ENCODE peak calls at places on chromosomes 5 and 9, in six cellular contexts. B is lower leg skin, A is cardiac fibroblast, N is AG10803, V is heart left ventricle, W is RWPE1. Y is an unnamed sample.

GRCh38 chr9:133742849-133743444 is 4.8 kb upstream of the SARDH start:
- DNase-seq in B (peak), A (peak), N (peak), V (no peak), W (peak), Y (peak)

GRCh38 chr5:82470185-82470584 is 192.0 kb upstream of the RPS23 start:
- DNase-seq in B (no peak), A (no peak), N (no peak), V (no peak), W (no peak), Y (no peak)

GRCh38 chr5:118596255-118596654 is 392.1 kb downstream of the DTWD2 start:
- DNase-seq in B (no peak), A (no peak), N (no peak), V (no peak), W (no peak), Y (no peak)

GRCh38 chr9:4984571-4985375 is at the start of gene JAK2:
- DNase-seq in B (peak), A (peak), N (peak), V (peak), W (peak), Y (peak)

GRCh38 chr5:4628645-4629385 is 511.3 kb upstream of the ADAMTS16 start:
- DNase-seq in B (no peak), A (no peak), N (no peak), V (no peak), W (no peak), Y (no peak)

GRCh38 chr9:91177661-91178280 is 183.9 kb downstream of the AUH start:
- DNase-seq in B (peak), A (peak), N (peak), V (no peak), W (peak), Y (no peak)

GRCh38 chr9:123115146-123115913 is 81.9 kb downstream of the GPR21 start:
- DNase-seq in B (no peak), A (no peak), N (no peak), V (no peak), W (no peak), Y (no peak)

GRCh38 chr5:138386290-138386689 is 33.8 kb downstream of the KDM3B start:
- DNase-seq in B (no peak), A (no peak), N (no peak), V (no peak), W (no peak), Y (no peak)

GRCh38 chr5:172828911-172829431 is 5.1 kb upstream of the ERGIC1 start:
- DNase-seq in B (no peak), A (no peak), N (no peak), V (no peak), W (no peak), Y (no peak)

GRCh38 chr9:36980148-36980974 is 53.7 kb downstream of the PAX5 start:
- DNase-seq in B (no peak), A (no peak), N (no peak), V (no peak), W (peak), Y (no peak)

GRCh38 chr5:109743770-109744212 is 54.1 kb downstream of the MAN2A1 start:
- DNase-seq in B (no peak), A (peak), N (peak), V (no peak), W (peak), Y (no peak)

GRCh38 chr5:165057156-165057555 is 1551.7 kb downstream of the MAT2B start:
- DNase-seq in B (no peak), A (no peak), N (no peak), V (no peak), W (no peak), Y (no peak)

GRCh38 chr9:104750185-104750762 is 2.8 kb downstream of the NIPSNAP3A start:
- DNase-seq in B (no peak), A (no peak), N (no peak), V (no peak), W (no peak), Y (no peak)

GRCh38 chr9:121576281-121577075 is 75.0 kb upstream of the DAB2IP start:
- DNase-seq in B (no peak), A (no peak), N (no peak), V (no peak), W (no peak), Y (no peak)

GRCh38 chr5:122154910-122155309 is 25.6 kb downstream of the ZNF474 start:
- DNase-seq in B (no peak), A (peak), N (peak), V (no peak), W (no peak), Y (no peak)

GRCh38 chr9:105053209-105053652 is 125.3 kb upstream of the ABCA1 start:
- DNase-seq in B (peak), A (peak), N (peak), V (peak), W (peak), Y (peak)

GRCh38 chr5:71384706-71385105 is 70.7 kb upstream of the BDP1 start:
- DNase-seq in B (no peak), A (no peak), N (no peak), V (no peak), W (no peak), Y (no peak)

GRCh38 chr9:86175743-86176456 is 76.5 kb upstream of the GOLM1 start:
- DNase-seq in B (no peak), A (no peak), N (no peak), V (no peak), W (peak), Y (no peak)

GRCh38 chr5:173341911-173342535 is 13.8 kb upstream of the STC2 start:
- DNase-seq in B (peak), A (no peak), N (peak), V (no peak), W (no peak), Y (no peak)

GRCh38 chr5:147407094-147407681 is 102.7 kb downstream of the DPYSL3 start:
- DNase-seq in B (no peak), A (peak), N (peak), V (no peak), W (no peak), Y (no peak)

GRCh38 chr5:96128204-96128864 is 166.7 kb upstream of the ELL2 start:
- DNase-seq in B (no peak), A (no peak), N (no peak), V (no peak), W (no peak), Y (no peak)

GRCh38 chr9:95246547-95246946 is 71.0 kb downstream of the FANCC start:
- DNase-seq in B (no peak), A (no peak), N (no peak), V (no peak), W (no peak), Y (no peak)

GRCh38 chr9:79661279-79661678 is 89.5 kb downstream of the TLE4 start:
- DNase-seq in B (no peak), A (peak), N (no peak), V (no peak), W (no peak), Y (no peak)

GRCh38 chr5:95647886-95648860 is 1.6 kb downstream of the RFESD start:
- DNase-seq in B (no peak), A (peak), N (no peak), V (no peak), W (no peak), Y (no peak)

GRCh38 chr9:93154293-93154903 is 20.3 kb upstream of the NINJ1 start:
- DNase-seq in B (no peak), A (peak), N (no peak), V (no peak), W (peak), Y (peak)

GRCh38 chr9:137705443-137705863 is 86.6 kb downstream of the EHMT1 start:
- DNase-seq in B (peak), A (no peak), N (no peak), V (no peak), W (no peak), Y (no peak)

GRCh38 chr5:16871746-16872339 is 64.2 kb downstream of the MYO10 start:
- DNase-seq in B (peak), A (peak), N (peak), V (no peak), W (peak), Y (no peak)

GRCh38 chr9:130028493-130029222 is 14.3 kb downstream of the FNBP1 start:
- DNase-seq in B (no peak), A (no peak), N (no peak), V (no peak), W (no peak), Y (no peak)

GRCh38 chr5:32734822-32735378 is 23.8 kb downstream of the NPR3 start:
- DNase-seq in B (no peak), A (no peak), N (no peak), V (no peak), W (no peak), Y (no peak)
- TF ChIP-seq CTCF in B (no peak), A (no peak), N (no peak), V (no peak), W (no peak), Y (no peak)

GRCh38 chr5:81014348-81014747 is 54.2 kb downstream of the RASGRF2 start:
- DNase-seq in B (no peak), A (no peak), N (no peak), V (no peak), W (no peak), Y (no peak)

GRCh38 chr5:81006231-81006630 is 46.1 kb downstream of the RASGRF2 start:
- DNase-seq in B (no peak), A (no peak), N (no peak), V (no peak), W (no peak), Y (no peak)

GRCh38 chr5:81007637-81008027 is 47.5 kb downstream of the RASGRF2 start:
- DNase-seq in B (no peak), A (no peak), N (no peak), V (no peak), W (no peak), Y (no peak)

GRCh38 chr5:81006955-81007636 is 46.9 kb downstream of the RASGRF2 start:
- DNase-seq in B (no peak), A (no peak), N (no peak), V (no peak), W (no peak), Y (no peak)

DNA sequence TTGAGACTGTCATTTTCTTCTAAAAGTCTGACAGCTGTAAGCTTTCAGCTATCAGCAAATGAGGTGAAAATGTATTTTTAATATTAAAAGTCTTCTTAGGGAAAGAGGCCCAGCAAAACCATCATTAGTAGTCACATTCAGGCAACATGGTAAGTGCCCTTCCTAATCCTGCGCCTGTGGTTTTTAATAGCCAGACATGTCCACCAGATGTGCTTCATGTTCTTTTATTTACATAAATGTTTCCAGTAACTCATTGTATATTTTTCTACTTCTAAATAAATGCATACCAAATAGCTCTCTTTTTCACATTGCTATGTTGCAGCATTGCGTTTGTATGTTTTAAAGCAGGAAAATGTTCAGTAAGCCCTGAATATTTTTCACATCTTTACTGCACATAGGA is 50.5 kb downstream of the RASGRF2 start:
- DNase-seq in B (no peak), A (no peak), N (no peak), V (no peak), W (no peak), Y (no peak)
- TF ChIP-seq CTCF in B (no peak), A (no peak), N (no peak), V (no peak), W (no peak), Y (no peak)

GRCh38 chr5:103582364-103582763 is 19.8 kb upstream of the NUDT12 start:
- DNase-seq in B (no peak), A (peak), N (peak), V (no peak), W (no peak), Y (peak)
- TF ChIP-seq CTCF in B (no peak), A (peak), N (peak), V (peak), W (peak), Y (peak)

GRCh38 chr9:69535911-69536310 is 136.3 kb downstream of the APBA1 start:
- DNase-seq in B (no peak), A (no peak), N (peak), V (no peak), W (no peak), Y (no peak)

GRCh38 chr9:69532359-69532758 is 139.8 kb downstream of the APBA1 start:
- DNase-seq in B (no peak), A (no peak), N (no peak), V (no peak), W (no peak), Y (no peak)

DNA sequence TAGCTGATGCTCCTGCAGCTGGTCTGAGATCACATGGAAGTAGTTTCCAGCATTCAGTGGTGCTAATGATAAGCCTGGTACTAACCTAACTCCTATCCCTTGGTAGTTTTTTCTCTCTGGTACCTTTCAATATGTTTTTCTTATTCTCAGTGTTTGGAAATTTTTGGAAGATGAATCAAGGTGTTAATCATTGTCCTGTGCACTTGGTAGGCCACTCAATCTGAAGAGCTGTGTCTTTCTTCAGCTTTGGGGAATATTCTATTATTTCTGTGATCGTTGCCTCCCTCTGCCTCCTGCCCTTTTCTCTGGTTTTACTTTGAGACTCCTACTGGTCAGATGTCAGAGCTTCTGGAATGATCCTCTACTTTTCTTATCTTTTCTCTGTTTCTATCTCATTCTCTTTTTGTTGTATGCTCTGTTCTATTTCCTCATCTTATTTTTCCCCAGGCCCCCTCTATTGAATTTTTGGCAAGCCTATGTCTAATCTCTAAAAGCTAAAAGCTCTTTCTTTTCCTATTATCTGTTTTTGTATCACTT is 136.8 kb downstream of the APBA1 start:
- DNase-seq in B (no peak), A (no peak), N (no peak), V (no peak), W (no peak), Y (no peak)
- TF ChIP-seq CTCF in B (no peak), A (peak), N (no peak), V (no peak), W (no peak), Y (no peak)

GRCh38 chr5:36875789-36876388 is 680 bp upstream of the NIPBL start:
- DNase-seq in B (peak), A (peak), N (peak), V (peak), W (peak), Y (peak)
- TF ChIP-seq CTCF in B (no peak), A (peak), N (peak), V (peak), W (peak), Y (peak)

GRCh38 chr5:77229887-77230286 is 19.4 kb downstream of the PDE8B start:
- DNase-seq in B (no peak), A (no peak), N (no peak), V (no peak), W (no peak), Y (no peak)

GRCh38 chr5:77232959-77233358 is 22.5 kb downstream of the PDE8B start:
- DNase-seq in B (no peak), A (no peak), N (no peak), V (no peak), W (no peak), Y (no peak)

GRCh38 chr5:77231470-77232138 is 21.1 kb downstream of the PDE8B start:
- DNase-seq in B (no peak), A (no peak), N (no peak), V (no peak), W (no peak), Y (no peak)

GRCh38 chr5:77232545-77232944 is 22.1 kb downstream of the PDE8B start:
- DNase-seq in B (no peak), A (no peak), N (no peak), V (no peak), W (no peak), Y (no peak)

DNA sequence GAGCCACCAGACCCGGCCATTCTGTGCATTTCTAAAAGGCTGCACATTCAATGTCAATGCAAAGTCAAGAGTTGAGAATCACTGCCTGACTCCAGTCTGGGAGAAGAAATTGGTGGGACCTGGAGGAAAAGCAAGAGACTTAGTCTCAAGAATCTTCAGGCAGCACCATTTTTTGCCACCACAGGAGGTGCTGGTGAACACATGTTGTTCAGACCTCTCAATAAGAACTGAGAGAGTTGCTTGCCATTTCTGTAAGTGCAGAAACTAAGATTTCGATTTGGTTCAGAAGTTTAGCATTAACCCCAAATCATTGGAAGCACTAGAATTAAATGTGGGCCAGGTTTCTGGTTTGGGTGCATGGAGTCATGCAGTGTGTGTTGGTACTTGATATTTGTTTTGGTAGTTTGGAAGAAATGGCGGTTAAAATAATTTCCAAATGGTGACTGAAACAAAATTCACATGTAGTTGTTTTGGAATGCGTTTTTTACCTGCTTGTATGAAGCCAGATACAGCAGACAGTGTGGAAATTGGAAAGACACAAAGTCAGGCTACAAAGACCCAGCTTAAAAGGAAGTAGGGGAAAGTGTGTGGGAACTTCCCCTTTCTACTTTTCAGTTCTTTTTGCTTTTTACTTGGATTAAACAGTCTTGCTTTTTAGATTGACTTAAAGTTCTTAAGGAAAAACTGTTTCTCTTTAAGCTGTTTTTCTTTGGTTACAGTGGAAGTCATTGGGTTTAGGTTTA is 20.4 kb downstream of the PDE8B start:
- DNase-seq in B (no peak), A (no peak), N (peak), V (no peak), W (no peak), Y (peak)
- TF ChIP-seq CTCF in B (no peak), A (peak), N (no peak), V (peak), W (no peak), Y (no peak)

GRCh38 chr9:101486693-101487442 is 46.8 kb upstream of the RNF20 start:
- DNase-seq in B (peak), A (peak), N (peak), V (peak), W (peak), Y (peak)
- TF ChIP-seq CTCF in B (no peak), A (no peak), N (peak), V (no peak), W (peak), Y (no peak)

DNA sequence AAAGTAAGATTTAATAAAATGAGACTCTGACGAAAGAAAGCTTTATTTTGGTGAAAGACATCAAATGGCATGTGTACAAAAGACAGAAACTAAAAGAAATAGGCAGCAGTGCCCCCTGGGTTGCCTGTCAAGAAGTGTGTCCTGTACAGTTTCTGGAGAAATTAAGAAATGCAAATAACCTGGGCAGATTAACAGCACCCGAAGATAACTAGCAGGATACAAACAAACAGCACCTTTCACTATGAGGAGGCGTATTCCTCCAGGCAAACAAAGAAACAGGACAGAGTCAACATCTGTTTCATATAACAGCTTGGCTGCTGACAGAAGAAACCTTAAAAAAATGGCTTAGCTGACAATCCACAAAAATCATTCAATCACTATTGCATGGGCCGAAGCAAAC is 162.3 kb downstream of the ARL15 start:
- DNase-seq in B (no peak), A (peak), N (peak), V (no peak), W (no peak), Y (no peak)
- TF ChIP-seq CTCF in B (no peak), A (peak), N (peak), V (no peak), W (no peak), Y (no peak)

GRCh38 chr5:140823475-140823874 is 2.1 kb downstream of the PCDHA5 start:
- DNase-seq in B (no peak), A (no peak), N (no peak), V (no peak), W (no peak), Y (no peak)

GRCh38 chr5:140822281-140822629 is 842 bp downstream of the PCDHA5 start:
- DNase-seq in B (no peak), A (no peak), N (no peak), V (no peak), W (no peak), Y (no peak)

GRCh38 chr5:140821375-140822280 is at the start of gene PCDHA5:
- DNase-seq in B (no peak), A (peak), N (peak), V (no peak), W (no peak), Y (no peak)
- TF ChIP-seq CTCF in B (no peak), A (peak), N (peak), V (peak), W (peak), Y (no peak)

Y was measured in Calu3.